ENCODE peak calls at places on chromosomes 1 and 21, in nine cellular contexts. One of them, this sample, is unnamed.
A peak's percentile ranks its signal among the peaks of the same experiment; 100 is the strongest.

GRCh38 chr1:212607206-212607923 is 1.2 kb upstream of the ATF3 start:
- DNase-seq in T-cell: no peak
- DNase-seq in posterior cingulate gyrus: peak; percentile 31
- DNase-seq in stimulated activated CD4-positive, alpha-beta T cell treated with anti-CD3 and anti-CD28 coated beads, Interleukin-15, amount 100 ng/mL, for 1 hour: no peak
- DNase-seq in AML-193: no peak
- DNase-seq in right atrium auricular region: peak; percentile 72
- DNase-seq in cardiac fibroblast: no peak
- DNase-seq in stimulated activated CD8-positive, alpha-beta memory T cell treated with anti-CD3 and anti-CD28 coated beads, Interleukin-4, amount 100 ng/mL, for 1 hour: no peak
- DNase-seq in NCI-H2081 treated with DMSO at 0.1 percent for 48 hours: no peak
- DNase-seq in this sample: no peak

GRCh38 chr21:34345892-34346291 is 17.9 kb upstream of the KCNE2 start:
- DNase-seq in right atrium auricular region: no peak
- DNase-seq in AML-193: no peak
- DNase-seq in NCI-H2081 treated with DMSO at 0.1 percent for 48 hours: no peak
- DNase-seq in stimulated activated CD4-positive, alpha-beta T cell treated with anti-CD3 and anti-CD28 coated beads, Interleukin-15, amount 100 ng/mL, for 1 hour: no peak
- DNase-seq in posterior cingulate gyrus: no peak
- DNase-seq in T-cell: no peak
- DNase-seq in stimulated activated CD8-positive, alpha-beta memory T cell treated with anti-CD3 and anti-CD28 coated beads, Interleukin-4, amount 100 ng/mL, for 1 hour: no peak
- DNase-seq in cardiac fibroblast: peak; percentile 25
- DNase-seq in this sample: no peak

GRCh38 chr1:40612345-40612831 is 53.1 kb downstream of the RIMS3 start:
- DNase-seq in stimulated activated CD4-positive, alpha-beta T cell treated with anti-CD3 and anti-CD28 coated beads, Interleukin-15, amount 100 ng/mL, for 1 hour: peak; percentile 18
- DNase-seq in T-cell: peak; percentile 47
- DNase-seq in NCI-H2081 treated with DMSO at 0.1 percent for 48 hours: peak; percentile 52
- DNase-seq in AML-193: peak; percentile 71
- DNase-seq in right atrium auricular region: peak; percentile 64
- DNase-seq in cardiac fibroblast: peak; percentile 77
- DNase-seq in stimulated activated CD8-positive, alpha-beta memory T cell treated with anti-CD3 and anti-CD28 coated beads, Interleukin-4, amount 100 ng/mL, for 1 hour: peak; percentile 31
- DNase-seq in posterior cingulate gyrus: peak; percentile 70
- DNase-seq in this sample: peak; percentile 27

GRCh38 chr1:192788184-192788583 is 20.7 kb upstream of the RGS2 start:
- DNase-seq in T-cell: no peak
- DNase-seq in AML-193: peak; percentile 37
- DNase-seq in posterior cingulate gyrus: peak; percentile 16
- DNase-seq in stimulated activated CD4-positive, alpha-beta T cell treated with anti-CD3 and anti-CD28 coated beads, Interleukin-15, amount 100 ng/mL, for 1 hour: no peak
- DNase-seq in stimulated activated CD8-positive, alpha-beta memory T cell treated with anti-CD3 and anti-CD28 coated beads, Interleukin-4, amount 100 ng/mL, for 1 hour: no peak
- DNase-seq in NCI-H2081 treated with DMSO at 0.1 percent for 48 hours: no peak
- DNase-seq in right atrium auricular region: peak; percentile 72
- DNase-seq in cardiac fibroblast: peak; percentile 62
- DNase-seq in this sample: no peak

GRCh38 chr1:205495237-205495823 is 9.1 kb upstream of the CDK18 start:
- DNase-seq in T-cell: no peak
- DNase-seq in cardiac fibroblast: no peak
- DNase-seq in NCI-H2081 treated with DMSO at 0.1 percent for 48 hours: peak; percentile 94
- DNase-seq in AML-193: no peak
- DNase-seq in right atrium auricular region: no peak
- DNase-seq in stimulated activated CD8-positive, alpha-beta memory T cell treated with anti-CD3 and anti-CD28 coated beads, Interleukin-4, amount 100 ng/mL, for 1 hour: no peak
- DNase-seq in posterior cingulate gyrus: no peak
- DNase-seq in stimulated activated CD4-positive, alpha-beta T cell treated with anti-CD3 and anti-CD28 coated beads, Interleukin-15, amount 100 ng/mL, for 1 hour: no peak
- DNase-seq in this sample: no peak

GRCh38 chr1:89721351-89721750 is 88.4 kb downstream of the LRRC8C start:
- DNase-seq in NCI-H2081 treated with DMSO at 0.1 percent for 48 hours: no peak
- DNase-seq in posterior cingulate gyrus: no peak
- DNase-seq in AML-193: no peak
- DNase-seq in stimulated activated CD4-positive, alpha-beta T cell treated with anti-CD3 and anti-CD28 coated beads, Interleukin-15, amount 100 ng/mL, for 1 hour: no peak
- DNase-seq in cardiac fibroblast: peak; percentile 67
- DNase-seq in right atrium auricular region: no peak
- DNase-seq in T-cell: no peak
- DNase-seq in stimulated activated CD8-positive, alpha-beta memory T cell treated with anti-CD3 and anti-CD28 coated beads, Interleukin-4, amount 100 ng/mL, for 1 hour: no peak
- DNase-seq in this sample: no peak

GRCh38 chr1:202288177-202288576 is 53.6 kb downstream of the UBE2T start:
- DNase-seq in posterior cingulate gyrus: no peak
- DNase-seq in AML-193: no peak
- DNase-seq in NCI-H2081 treated with DMSO at 0.1 percent for 48 hours: peak; percentile 50
- DNase-seq in T-cell: no peak
- DNase-seq in stimulated activated CD4-positive, alpha-beta T cell treated with anti-CD3 and anti-CD28 coated beads, Interleukin-15, amount 100 ng/mL, for 1 hour: no peak
- DNase-seq in stimulated activated CD8-positive, alpha-beta memory T cell treated with anti-CD3 and anti-CD28 coated beads, Interleukin-4, amount 100 ng/mL, for 1 hour: no peak
- DNase-seq in right atrium auricular region: no peak
- DNase-seq in cardiac fibroblast: no peak
- DNase-seq in this sample: no peak

GRCh38 chr1:5739561-5740078 is 252.6 kb downstream of the NPHP4 start:
- DNase-seq in AML-193: no peak
- DNase-seq in T-cell: no peak
- DNase-seq in stimulated activated CD8-positive, alpha-beta memory T cell treated with anti-CD3 and anti-CD28 coated beads, Interleukin-4, amount 100 ng/mL, for 1 hour: no peak
- DNase-seq in posterior cingulate gyrus: peak; percentile 3
- DNase-seq in NCI-H2081 treated with DMSO at 0.1 percent for 48 hours: no peak
- DNase-seq in cardiac fibroblast: no peak
- DNase-seq in right atrium auricular region: no peak
- DNase-seq in stimulated activated CD4-positive, alpha-beta T cell treated with anti-CD3 and anti-CD28 coated beads, Interleukin-15, amount 100 ng/mL, for 1 hour: no peak
- DNase-seq in this sample: no peak

GRCh38 chr1:54937469-54937868 is 43.0 kb upstream of the TMEM61 start:
- DNase-seq in NCI-H2081 treated with DMSO at 0.1 percent for 48 hours: no peak
- DNase-seq in stimulated activated CD8-positive, alpha-beta memory T cell treated with anti-CD3 and anti-CD28 coated beads, Interleukin-4, amount 100 ng/mL, for 1 hour: no peak
- DNase-seq in right atrium auricular region: no peak
- DNase-seq in cardiac fibroblast: no peak
- DNase-seq in AML-193: no peak
- DNase-seq in posterior cingulate gyrus: no peak
- DNase-seq in T-cell: no peak
- DNase-seq in stimulated activated CD4-positive, alpha-beta T cell treated with anti-CD3 and anti-CD28 coated beads, Interleukin-15, amount 100 ng/mL, for 1 hour: no peak
- DNase-seq in this sample: no peak

GRCh38 chr1:213742992-213743391 is 244.8 kb upstream of the PROX1 start:
- DNase-seq in T-cell: no peak
- DNase-seq in NCI-H2081 treated with DMSO at 0.1 percent for 48 hours: no peak
- DNase-seq in cardiac fibroblast: no peak
- DNase-seq in AML-193: no peak
- DNase-seq in stimulated activated CD4-positive, alpha-beta T cell treated with anti-CD3 and anti-CD28 coated beads, Interleukin-15, amount 100 ng/mL, for 1 hour: no peak
- DNase-seq in posterior cingulate gyrus: no peak
- DNase-seq in right atrium auricular region: no peak
- DNase-seq in stimulated activated CD8-positive, alpha-beta memory T cell treated with anti-CD3 and anti-CD28 coated beads, Interleukin-4, amount 100 ng/mL, for 1 hour: no peak
- DNase-seq in this sample: no peak

This sample was measured in thoracic aorta.